ENCODE peak calls at places on chromosomes 11 and 22, in ten cellular contexts. H is astrocyte of the cerebellum; S is HT1080; J is pancreas; Q is stimulated activated CD8-positive, alpha-beta memory T cell treated with anti-CD3 and anti-CD28 coated beads, Interleukin-15, amount 100 ng/mL, for 48 hours; M is RPMI7951; A is heart left ventricle; O is GOT3; P is LoVo; L is NCI-H1092 treated with DMSO at 0.1 percent for 48 hours. G is an unnamed sample.

GRCh38 chr11:124483422-124483821 is 37.9 kb upstream of the OR8B8 start:
- DNase-seq in H (no peak), S (no peak), J (no peak), Q (no peak), M (peak; percentile 7), A (no peak), O (no peak), P (no peak), L (no peak), G (no peak)

GRCh38 chr11:19980957-19981669 is 179.2 kb downstream of the DBX1 start:
- DNase-seq in H (no peak), S (no peak), J (peak; percentile 49), Q (no peak), M (no peak), A (no peak), O (no peak), P (no peak), L (no peak), G (peak; percentile 33)

GRCh38 chr11:113752932-113753331 is 20.6 kb downstream of the ZW10 start:
- DNase-seq in H (no peak), S (no peak), J (no peak), Q (no peak), M (no peak), A (no peak), O (no peak), P (no peak), L (no peak), G (no peak)

GRCh38 chr22:20429254-20430100 is 8.1 kb downstream of the SCARF2 start:
- DNase-seq in H (no peak), S (no peak), J (peak; percentile 57), Q (peak; percentile 67), M (no peak), A (no peak), O (no peak), P (peak; percentile 82), L (peak; percentile 57), G (no peak)

GRCh38 chr22:17537155-17537554 is 26.1 kb upstream of the SLC25A18 start:
- DNase-seq in H (no peak), S (no peak), J (no peak), Q (no peak), M (no peak), A (no peak), O (no peak), P (no peak), L (no peak), G (no peak)

GRCh38 chr11:11987503-11988022 is 20.9 kb downstream of the DKK3 start:
- DNase-seq in H (no peak), S (peak; percentile 74), J (no peak), Q (no peak), M (peak; percentile 76), A (no peak), O (no peak), P (no peak), L (no peak), G (peak; percentile 71)

GRCh38 chr11:32435511-32435946 is at the start of gene WT1:
- DNase-seq in H (no peak), S (peak; percentile 58), J (no peak), Q (no peak), M (peak; percentile 62), A (peak; percentile 68), O (no peak), P (no peak), L (no peak), G (no peak)

GRCh38 chr22:37485714-37486223 is 415 bp downstream of the MFNG start:
- DNase-seq in H (no peak), S (no peak), J (no peak), Q (no peak), M (no peak), A (no peak), O (no peak), P (no peak), L (no peak), G (no peak)

G was measured in LHCN-M2.